ENCODE peak calls at places on chromosomes 13 and 19, in nine cellular contexts. T is retina, D is nephron progenitor cell, P is GM12891, K is GM10248, Q is choroid plexus epithelial cell, M is T-helper 1 cell, N is GM03348, H is A172. X is an unnamed sample.
A peak's percentile ranks its signal among the peaks of the same experiment; 100 is the strongest.

GRCh38 chr19:5989388-5990074 is 11.6 kb upstream of the RANBP3 start:
- DNase-seq in T (no peak), D (no peak), P (no peak), K (no peak), Q (no peak), M (no peak), N (no peak), H (no peak), X (no peak)

GRCh38 chr13:108877300-108877699 is 247.9 kb downstream of the MYO16 start:
- DNase-seq in T (no peak), D (no peak), P (no peak), K (no peak), Q (peak; percentile 54), M (no peak), N (peak; percentile 28), H (no peak), X (no peak)

GRCh38 chr13:76697277-76697676 is 188.9 kb downstream of the KCTD12 start:
- DNase-seq in T (no peak), D (no peak), P (no peak), K (no peak), Q (peak; percentile 24), M (no peak), N (no peak), H (no peak), X (no peak)

GRCh38 chr13:110306340-110306959 is 507 bp downstream of the COL4A1 start:
- DNase-seq in T (peak; percentile 81), D (peak; percentile 46), P (no peak), K (no peak), Q (peak; percentile 68), M (no peak), N (peak; percentile 38), H (no peak), X (no peak)

GRCh38 chr13:101728615-101729014 is 276.1 kb downstream of the ITGBL1 start:
- DNase-seq in T (no peak), D (no peak), P (no peak), K (no peak), Q (no peak), M (no peak), N (no peak), H (no peak), X (no peak)

GRCh38 chr13:40191186-40191980 is 475.1 kb downstream of the FOXO1 start:
- DNase-seq in T (peak; percentile 40), D (no peak), P (no peak), K (no peak), Q (peak; percentile 52), M (no peak), N (no peak), H (no peak), X (no peak)

GRCh38 chr13:93413972-93414717 is 187.5 kb downstream of the GPC6 start:
- DNase-seq in T (no peak), D (no peak), P (no peak), K (no peak), Q (peak; percentile 34), M (no peak), N (no peak), H (no peak), X (no peak)

GRCh38 chr19:16259385-16260159 is 61.9 kb downstream of the AP1M1 start:
- DNase-seq in T (no peak), D (no peak), P (no peak), K (peak; percentile 75), Q (no peak), M (no peak), N (no peak), H (no peak), X (peak; percentile 92)

GRCh38 chr19:48806518-48806817 is 4.4 kb downstream of the BCAT2 start:
- DNase-seq in T (no peak), D (peak; percentile 66), P (peak; percentile 71), K (peak; percentile 75), Q (no peak), M (no peak), N (no peak), H (no peak), X (peak; percentile 66)

GRCh38 chr13:97307882-97308624 is 85.9 kb downstream of the MBNL2 start:
- DNase-seq in T (peak; percentile 44), D (no peak), P (no peak), K (no peak), Q (peak; percentile 35), M (no peak), N (peak; percentile 67), H (peak; percentile 95), X (no peak)

GRCh38 chr19:51253088-51253806 is 2.4 kb downstream of the SIGLECL1 start:
- DNase-seq in T (no peak), D (no peak), P (no peak), K (no peak), Q (no peak), M (no peak), N (no peak), H (no peak), X (no peak)